ENCODE peak calls at places on chromosomes 2 and 18, in ten cellular contexts. S is NCI-H1048; C is MM.1S; B is activated B cell treated with CpG ODN at 0.5 μM for 24 hours; Q is globus pallidus; T is PC-9; M is hepatocyte; Z is naive thymus-derived CD8-positive, alpha-beta T cell; F is right lobe of liver; W is heart left ventricle. Y is an unnamed sample.
A peak's percentile ranks its signal among the peaks of the same experiment; 100 is the strongest.

GRCh38 chr2:203673933-203674332 is 32.5 kb upstream of the CD28 start:
- DNase-seq in S (no peak), C (peak; percentile 96), B (no peak), Q (no peak), T (no peak), M (no peak), Z (peak; percentile 31), F (no peak), W (no peak), Y (no peak)

GRCh38 chr2:236168110-236169067 is at the start of gene GBX2:
- DNase-seq in S (peak; percentile 76), C (no peak), B (no peak), Q (peak; percentile 51), T (no peak), M (peak; percentile 78), Z (no peak), F (no peak), W (no peak), Y (peak; percentile 86)

GRCh38 chr2:10759151-10759714 is 37.8 kb downstream of the ATP6V1C2 start:
- DNase-seq in S (no peak), C (no peak), B (no peak), Q (no peak), T (no peak), M (no peak), Z (no peak), F (no peak), W (no peak), Y (no peak)

GRCh38 chr2:158781562-158781961 is 13.6 kb upstream of the DAPL1 start:
- DNase-seq in S (no peak), C (no peak), B (no peak), Q (no peak), T (no peak), M (peak; percentile 81), Z (no peak), F (no peak), W (no peak), Y (peak; percentile 12)

GRCh38 chr2:240160291-240161086 is 20.0 kb upstream of the OTOS start:
- DNase-seq in S (no peak), C (no peak), B (no peak), Q (no peak), T (no peak), M (no peak), Z (no peak), F (no peak), W (no peak), Y (no peak)

GRCh38 chr2:240930631-240931318 is 24.6 kb downstream of the CROCC2 start:
- DNase-seq in S (no peak), C (no peak), B (no peak), Q (no peak), T (no peak), M (no peak), Z (no peak), F (no peak), W (peak; percentile 13), Y (no peak)

GRCh38 chr2:69381337-69381737 is 5.7 kb downstream of the GFPT1 start:
- DNase-seq in S (no peak), C (no peak), B (no peak), Q (no peak), T (peak; percentile 74), M (no peak), Z (no peak), F (no peak), W (no peak), Y (peak; percentile 50)

GRCh38 chr2:188963738-188964137 is 10.4 kb upstream of the COL3A1 start:
- DNase-seq in S (no peak), C (no peak), B (no peak), Q (no peak), T (no peak), M (no peak), Z (no peak), F (no peak), W (no peak), Y (no peak)

GRCh38 chr2:160075171-160075570 is 12.8 kb upstream of the PLA2R1 start:
- DNase-seq in S (no peak), C (no peak), B (no peak), Q (no peak), T (no peak), M (no peak), Z (no peak), F (no peak), W (peak; percentile 43), Y (peak; percentile 57)

GRCh38 chr2:238684362-238685326 is 163.2 kb upstream of the TWIST2 start:
- DNase-seq in S (no peak), C (no peak), B (no peak), Q (no peak), T (peak; percentile 94), M (peak; percentile 79), Z (no peak), F (no peak), W (no peak), Y (peak; percentile 83)

GRCh38 chr18:6891788-6892187 is 162.3 kb downstream of the ARHGAP28 start:
- DNase-seq in S (no peak), C (no peak), B (no peak), Q (no peak), T (no peak), M (no peak), Z (no peak), F (no peak), W (no peak), Y (no peak)

GRCh38 chr2:169637620-169638019 is 53.5 kb downstream of the PPIG start:
- DNase-seq in S (no peak), C (no peak), B (no peak), Q (no peak), T (peak; percentile 35), M (no peak), Z (no peak), F (no peak), W (no peak), Y (no peak)

GRCh38 chr2:6370753-6371152 is 495.0 kb downstream of the CMPK2 start:
- DNase-seq in S (no peak), C (no peak), B (no peak), Q (no peak), T (no peak), M (no peak), Z (no peak), F (no peak), W (no peak), Y (no peak)

GRCh38 chr2:46304635-46305034 is 7.4 kb downstream of the EPAS1 start:
- DNase-seq in S (no peak), C (no peak), B (no peak), Q (no peak), T (no peak), M (no peak), Z (peak; percentile 8), F (no peak), W (no peak), Y (no peak)

GRCh38 chr18:36469471-36469870 is 172.0 kb downstream of the FHOD3 start:
- DNase-seq in S (no peak), C (no peak), B (no peak), Q (no peak), T (no peak), M (no peak), Z (no peak), F (no peak), W (peak; percentile 80), Y (no peak)